ENCODE peak calls at places on chromosomes 5 and 9, in five cellular contexts. H is GM23248, G is PC-3, O is HCT116, M is MM.1S. W is an unnamed sample.

GRCh38 chr9:132716007-132716406 is 45.7 kb downstream of the GTF3C4 start:
- DNase-seq in H (no peak), G (no peak), O (no peak), M (no peak), W (no peak)

GRCh38 chr9:129391215-129391614 is 213.2 kb upstream of the IER5L start:
- DNase-seq in H (no peak), G (no peak), O (no peak), M (no peak), W (no peak)

GRCh38 chr9:33024126-33024965 is 727 bp upstream of the DNAJA1 start:
- DNase-seq in H (peak; percentile 83), G (peak; percentile 10), O (peak; percentile 12), M (peak; percentile 48), W (peak; percentile 23)

GRCh38 chr9:97528529-97529230 is 27.2 kb downstream of the TMOD1 start:
- DNase-seq in H (no peak), G (peak; percentile 9), O (no peak), M (no peak), W (no peak)

GRCh38 chr5:140633081-140633471 is at the start of gene CD14:
- DNase-seq in H (peak; percentile 86), G (peak; percentile 43), O (no peak), M (no peak), W (no peak)

GRCh38 chr5:115766608-115767007 is 49.9 kb downstream of the CDO1 start:
- DNase-seq in H (no peak), G (no peak), O (no peak), M (no peak), W (no peak)

GRCh38 chr5:43315262-43315661 is 2.0 kb upstream of the HMGCS1 start:
- DNase-seq in H (peak; percentile 71), G (peak; percentile 98), O (peak; percentile 84), M (no peak), W (no peak)

GRCh38 chr5:179867476-179867875 is 8.9 kb upstream of the MRNIP start:
- DNase-seq in H (no peak), G (no peak), O (no peak), M (no peak), W (no peak)

GRCh38 chr5:158670199-158670598 is 429.5 kb downstream of the EBF1 start:
- DNase-seq in H (no peak), G (no peak), O (no peak), M (peak; percentile 28), W (no peak)

GRCh38 chr9:34929506-34930102 is 28.5 kb upstream of the PHF24 start:
- DNase-seq in H (peak; percentile 39), G (peak; percentile 32), O (peak; percentile 23), M (peak; percentile 47), W (peak; percentile 64)

GRCh38 chr5:157941616-157942015 is 82.7 kb upstream of the CLINT1 start:
- DNase-seq in H (no peak), G (peak; percentile 34), O (no peak), M (no peak), W (no peak)

GRCh38 chr5:64165500-64166200 is at the start of gene RNF180:
- DNase-seq in H (peak; percentile 43), G (peak; percentile 63), O (no peak), M (peak; percentile 58), W (peak; percentile 78)

GRCh38 chr5:111072949-111073682 is 1.6 kb downstream of the TSLP start:
- DNase-seq in H (peak; percentile 46), G (no peak), O (peak; percentile 19), M (peak; percentile 72), W (peak; percentile 74)

GRCh38 chr9:7862170-7862569 is 62.6 kb upstream of the DMAC1 start:
- DNase-seq in H (no peak), G (no peak), O (no peak), M (no peak), W (no peak)

GRCh38 chr9:138053321-138053868 is 175.8 kb downstream of the CACNA1B start:
- DNase-seq in H (no peak), G (no peak), O (peak; percentile 22), M (no peak), W (no peak)

GRCh38 chr9:113675475-113675941 is 200.6 kb upstream of the ZNF618 start:
- DNase-seq in H (peak; percentile 99), G (peak; percentile 83), O (no peak), M (no peak), W (no peak)

GRCh38 chr9:87564111-87564510 is 66.4 kb downstream of the DAPK1 start:
- DNase-seq in H (no peak), G (no peak), O (no peak), M (no peak), W (no peak)

GRCh38 chr5:57037355-57037754 is 85.4 kb upstream of the MIER3 start:
- DNase-seq in H (no peak), G (no peak), O (peak; percentile 23), M (no peak), W (peak; percentile 45)

GRCh38 chr5:134534058-134534725 is 8.7 kb downstream of the JADE2 start:
- DNase-seq in H (no peak), G (no peak), O (no peak), M (no peak), W (no peak)

GRCh38 chr5:51386916-51387853 is 3.9 kb downstream of the ISL1 start:
- DNase-seq in H (no peak), G (no peak), O (no peak), M (no peak), W (peak; percentile 52)

GRCh38 chr5:78221964-78222451 is 72.5 kb downstream of the AP3B1 start:
- DNase-seq in H (peak; percentile 15), G (peak; percentile 2), O (no peak), M (peak; percentile 54), W (no peak)

GRCh38 chr5:81010636-81011035 is 50.5 kb downstream of the RASGRF2 start:
- DNase-seq in H (no peak), G (no peak), O (no peak), M (no peak), W (no peak)

GRCh38 chr5:14142202-14142855 is 813 bp upstream of the TRIO start:
- DNase-seq in H (peak; percentile 71), G (no peak), O (no peak), M (peak; percentile 19), W (no peak)

DNA sequence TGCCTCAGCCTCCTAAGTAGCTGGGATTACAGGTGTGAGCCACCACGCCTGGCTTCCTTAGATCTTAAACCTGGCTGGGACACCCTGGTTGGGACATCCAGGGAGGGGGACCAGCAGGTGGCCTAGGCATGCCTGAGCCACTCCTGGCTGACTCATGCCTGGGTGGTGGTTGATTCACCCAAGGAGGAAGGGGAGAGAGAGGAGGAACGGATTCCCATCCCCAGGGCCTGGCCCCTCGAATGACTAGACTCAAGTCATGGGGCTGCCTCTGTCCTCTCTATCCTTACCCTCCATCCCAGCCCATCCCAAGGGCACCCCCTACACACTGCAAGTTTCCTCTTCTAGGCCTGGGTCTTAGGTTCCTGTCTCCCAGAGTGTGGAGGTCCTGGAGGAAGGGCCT is 12.7 kb downstream of the EEIG1 start:
- DNase-seq in H (peak; percentile 76), G (peak; percentile 78), O (peak; percentile 81), M (no peak), W (no peak)
- TF ChIP-seq EZH2phosphoT487 in H (no peak), G (no peak), O (no peak), M (no peak), W (no peak)

DNA sequence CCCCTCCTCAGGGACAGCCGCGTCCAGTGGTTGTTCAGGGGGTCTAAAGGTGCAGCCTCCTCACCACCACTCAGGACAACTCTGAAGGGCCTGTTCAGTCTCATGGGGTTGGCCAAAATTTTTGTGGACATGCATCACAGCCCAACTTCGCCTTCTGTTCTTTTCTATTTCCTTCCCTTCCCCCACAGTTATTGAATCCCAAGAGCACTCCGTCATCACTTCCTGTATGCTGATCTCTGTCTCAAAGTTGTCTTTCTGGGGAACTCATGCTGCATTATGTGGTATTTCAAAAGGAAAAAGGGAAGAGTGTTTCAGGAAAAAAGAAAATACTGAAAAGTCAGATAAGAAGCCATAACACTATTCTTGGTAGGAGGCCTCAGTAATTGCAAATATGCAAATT is 355.4 kb downstream of the CAAP1 start:
- DNase-seq in H (no peak), G (no peak), O (no peak), M (no peak), W (no peak)
- H3K9ac ChIP-seq in H (no peak overlapping the region), G (no peak overlapping the region), O (no peak overlapping the region), M (no peak overlapping the region), W (no peak overlapping the region)

DNA sequence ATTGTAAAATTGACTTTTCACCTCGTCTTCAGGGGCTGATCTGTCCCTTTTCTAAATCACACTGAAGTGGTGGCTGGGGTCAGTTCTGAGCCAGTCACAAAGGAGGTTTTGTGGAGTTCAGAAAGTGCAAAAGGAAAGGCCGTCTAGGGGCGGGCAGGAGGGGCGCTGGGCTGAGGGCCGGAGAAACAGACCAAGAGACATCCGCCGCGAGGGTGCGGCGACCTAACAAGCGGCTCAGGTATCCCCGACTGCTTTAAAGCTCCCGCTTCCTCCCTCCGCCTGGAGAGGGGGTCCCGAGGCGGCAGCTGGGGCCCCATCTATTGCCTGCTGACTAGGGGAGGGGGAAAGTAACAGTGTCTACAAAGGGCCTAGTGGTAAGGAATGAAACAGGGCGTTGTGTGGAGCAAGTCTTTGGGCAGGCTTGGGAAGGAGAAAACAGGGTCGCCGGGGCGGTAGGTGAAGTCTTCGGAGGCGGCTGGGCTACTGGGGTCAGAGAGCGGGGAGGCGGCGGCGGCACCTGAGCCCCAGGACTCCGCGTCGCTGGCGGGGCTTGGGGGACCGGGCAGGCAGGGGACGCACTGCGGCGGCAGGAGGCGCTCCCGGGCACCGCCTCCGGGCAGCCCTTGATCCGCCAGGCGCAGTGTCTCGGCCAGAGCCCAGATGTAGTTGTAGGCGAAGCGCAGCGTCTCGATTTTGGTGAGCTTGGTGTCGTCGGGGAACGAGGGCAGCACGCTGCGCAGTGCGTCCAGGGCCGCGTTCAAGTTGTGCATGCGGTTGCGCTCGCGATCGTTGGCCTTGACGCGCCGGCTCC is 950 bp downstream of the NEUROG1 start:
- DNase-seq in H (peak; percentile 16), G (no peak), O (no peak), M (no peak), W (peak; percentile 83)
- TF ChIP-seq EZH2 in H (no peak), G (no peak), O (no peak), M (no peak), W (peak; percentile 79)

DNA sequence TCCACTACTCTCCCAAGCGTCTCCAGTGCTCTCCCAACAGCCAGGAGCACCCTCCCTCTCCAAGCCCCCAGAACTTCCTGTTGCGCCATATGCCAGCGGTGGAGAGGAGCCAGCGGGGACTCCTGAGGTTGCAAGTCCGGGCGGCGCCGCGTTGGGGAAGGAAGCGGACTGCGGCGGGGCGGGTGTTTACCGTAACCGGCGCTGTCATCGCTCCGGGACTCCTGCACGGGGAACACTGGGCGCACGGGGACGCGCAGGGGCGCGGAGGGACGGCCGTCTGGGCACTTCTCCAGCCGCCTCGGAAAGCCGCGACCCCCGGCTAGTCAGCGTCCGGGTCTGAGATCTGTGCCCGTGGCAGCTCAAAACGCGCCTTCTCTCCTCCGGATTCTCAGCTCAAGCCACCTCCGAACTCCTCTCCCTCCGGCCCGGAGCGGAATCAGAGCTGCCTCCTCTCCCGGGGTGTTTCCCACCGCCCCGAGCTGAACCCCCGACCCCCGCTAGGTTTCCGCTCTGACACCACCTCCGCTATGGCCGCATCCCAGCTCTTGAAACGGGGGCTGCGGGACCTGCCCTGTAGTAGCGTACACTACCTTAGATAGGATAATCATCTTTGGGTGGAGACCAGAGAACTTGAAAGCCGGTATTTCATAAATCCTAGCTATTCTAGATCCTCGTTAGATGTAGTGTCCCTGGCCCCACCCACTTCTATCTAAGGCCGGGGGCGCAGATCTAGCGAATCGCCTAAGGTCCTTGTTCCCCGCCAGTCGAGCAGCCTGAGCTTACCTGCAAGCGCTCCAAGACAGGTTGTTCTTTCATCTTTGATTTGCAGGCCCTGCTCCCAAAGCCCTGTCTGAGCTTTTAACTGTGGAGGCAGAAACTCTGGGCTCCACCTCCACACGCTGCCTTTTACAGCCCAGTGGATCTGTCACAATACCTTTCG is at the start of gene TRPM6:
- DNase-seq in H (peak; percentile 79), G (peak; percentile 24), O (peak; percentile 42), M (no peak), W (peak; percentile 66)
- TF ChIP-seq EZH2phosphoT487 in H (no peak), G (no peak), O (no peak), M (no peak), W (peak; percentile 28)

W was measured in neural progenitor cell.